ENCODE peak calls at places on chromosomes 11 and 22, in nine cellular contexts. S is endothelial cell of umbilical vein; M is stimulated activated CD4-positive, alpha-beta T cell treated with anti-CD3 and anti-CD28 coated beads, Interleukin-4, amount 100 ng/mL, for 1 hour; I is endothelial cell; K is neural crest cell; B is stimulated activated CD8-positive, alpha-beta memory T cell treated with anti-CD3 and anti-CD28 coated beads, Interleukin-4, amount 100 ng/mL, for 48 hours; T is psoas muscle; L is activated CD4-positive, alpha-beta T cell treated with anti-CD3 and anti-CD28 coated beads, Interleukin-2, amount 50 U/mL, for 1 hour; V is NCI-H748 treated with DMSO at 0.1 percent for 48 hours. U is an unnamed sample.

GRCh38 chr11:73085189-73085875 is 56.8 kb downstream of the FCHSD2 start:
- DNase-seq in V (no peak), L (no peak), M (no peak), I (no peak), S (no peak), T (no peak), K (no peak), B (no peak), U (no peak)

GRCh38 chr22:39352301-39352867 is 2.6 kb downstream of the SYNGR1 start:
- DNase-seq in V (no peak), I (no peak), L (no peak), B (no peak), K (no peak), M (no peak), T (no peak), S (no peak), U (no peak)

GRCh38 chr11:69297926-69298777 is 4.2 kb downstream of the MYEOV start:
- DNase-seq in T (peak), I (peak), V (no peak), M (no peak), B (no peak), S (peak), K (no peak), L (peak), U (peak)

GRCh38 chr22:23743303-23743705 is 7.6 kb downstream of the ZNF70 start:
- DNase-seq in V (no peak), S (no peak), K (no peak), B (no peak), M (no peak), I (no peak), L (no peak), T (peak), U (no peak)

GRCh38 chr11:67364169-67364568 is 9.2 kb downstream of the CLCF1 start:
- DNase-seq in V (no peak), M (no peak), T (no peak), B (no peak), I (no peak), S (no peak), L (no peak), K (no peak), U (no peak)

GRCh38 chr11:12787847-12788246 is 113.6 kb downstream of the TEAD1 start:
- DNase-seq in I (no peak), K (no peak), T (no peak), B (no peak), L (no peak), S (peak), V (no peak), M (no peak), U (peak)

GRCh38 chr11:76918941-76919386 is 58.2 kb downstream of the ACER3 start:
- DNase-seq in T (no peak), L (no peak), K (no peak), M (no peak), S (peak), B (no peak), I (no peak), V (peak), U (peak)

GRCh38 chr11:57514538-57515331 is 767 bp downstream of the SLC43A1 start:
- DNase-seq in S (peak), V (peak), B (peak), K (peak), M (peak), L (peak), T (peak), I (peak), U (no peak)

GRCh38 chr11:86524603-86525352 is 147.6 kb downstream of the ME3 start:
- DNase-seq in B (no peak), K (no peak), T (no peak), V (no peak), S (peak), I (no peak), M (no peak), L (no peak), U (peak)

GRCh38 chr22:23110922-23111527 is 30.8 kb downstream of the RSPH14 start:
- DNase-seq in B (no peak), V (no peak), S (no peak), K (no peak), I (no peak), M (no peak), L (no peak), T (no peak), U (no peak)

GRCh38 chr11:110431212-110432073 is 1.7 kb downstream of the FDX1 start:
- DNase-seq in V (peak), I (no peak), T (no peak), L (no peak), K (no peak), S (no peak), B (no peak), M (no peak), U (no peak)

GRCh38 chr11:65898656-65899355 is 1.4 kb downstream of the FOSL1 start:
- DNase-seq in S (no peak), T (no peak), K (no peak), B (no peak), I (no peak), V (no peak), M (no peak), L (no peak), U (no peak)

GRCh38 chr11:72642815-72643511 is 31.3 kb downstream of the PDE2A start:
- DNase-seq in K (peak), I (peak), V (peak), B (peak), L (peak), S (peak), M (peak), T (peak), U (no peak)

GRCh38 chr22:39598017-39598965 is 27.7 kb downstream of the CACNA1I start:
- DNase-seq in M (peak), I (peak), L (peak), V (peak), S (no peak), K (peak), T (peak), B (peak), U (no peak)

GRCh38 chr11:95788921-95789505 is 569 bp downstream of the FAM76B start:
- DNase-seq in T (no peak), B (peak), L (peak), K (peak), V (no peak), S (peak), I (peak), M (peak), U (peak)

GRCh38 chr11:112174789-112175595 is at the start of gene BCO2:
- DNase-seq in T (peak), B (peak), V (peak), L (peak), I (peak), M (peak), S (peak), K (peak), U (peak)

GRCh38 chr11:66868726-66869291 is 11.9 kb downstream of the LRFN4 start:
- DNase-seq in B (peak), K (no peak), M (peak), V (peak), I (peak), S (no peak), L (peak), T (no peak), U (no peak)

GRCh38 chr11:124934862-124935547 is 842 bp downstream of the HEPACAM start:
- DNase-seq in K (no peak), I (no peak), T (no peak), M (no peak), S (peak), V (no peak), L (no peak), B (no peak), U (no peak)

GRCh38 chr11:79185351-79185750 is 255.5 kb downstream of the TENM4 start:
- DNase-seq in K (no peak), B (no peak), I (no peak), V (no peak), M (no peak), L (no peak), S (no peak), T (no peak), U (no peak)

GRCh38 chr22:20241579-20242392 is 26.3 kb downstream of the RTN4R start:
- DNase-seq in I (no peak), M (no peak), V (no peak), B (no peak), S (no peak), L (no peak), K (no peak), T (no peak), U (no peak)

GRCh38 chr11:17544181-17544622 is at the start of gene USH1C:
- DNase-seq in V (no peak), I (peak), M (peak), L (no peak), S (no peak), T (no peak), B (peak), K (peak), U (no peak)

GRCh38 chr11:26823963-26824362 is 102.1 kb upstream of the SLC5A12 start:
- DNase-seq in B (no peak), K (no peak), L (no peak), I (no peak), S (no peak), V (no peak), T (no peak), M (no peak), U (no peak)

GRCh38 chr11:27963370-27963769 is 144.6 kb downstream of the KIF18A start:
- DNase-seq in V (peak), K (no peak), B (no peak), I (no peak), S (no peak), M (no peak), L (no peak), T (no peak), U (no peak)

GRCh38 chr11:63871962-63872832 is 33.3 kb downstream of the MARK2 start:
- DNase-seq in T (peak), I (peak), S (peak), V (no peak), K (peak), B (peak), M (peak), L (peak), U (peak)

GRCh38 chr22:33848251-33848650 is 72.0 kb downstream of the LARGE1 start:
- DNase-seq in L (no peak), I (no peak), K (no peak), S (no peak), B (no peak), V (no peak), M (no peak), T (no peak), U (no peak)

GRCh38 chr11:73230931-73231330 is 12.8 kb downstream of the P2RY2 start:
- DNase-seq in K (no peak), B (no peak), V (no peak), L (no peak), I (no peak), M (no peak), S (no peak), T (peak), U (no peak)